ENCODE peak calls at places on chromosome 6, in five cellular contexts. V is activated T-cell treated with anti-CD3 and anti-CD28 coated beads, Interleukin-2, amount 50 U/mL, for 1 hour; H is H7; B is naive thymus-derived CD8-positive, alpha-beta T cell; C is stimulated activated naive CD4-positive, alpha-beta T cell. X is an unnamed sample.

GRCh38 chr6:52546678-52547077 is 30.2 kb downstream of the TRAM2 start:
- DNase-seq in V (no peak), H (no peak), B (no peak), C (no peak), X (no peak)

GRCh38 chr6:137222376-137222775 is 3.2 kb upstream of the IFNGR1 start:
- DNase-seq in V (no peak), H (no peak), B (no peak), C (no peak), X (no peak)

GRCh38 chr6:4814212-4814611 is 38.0 kb downstream of the CDYL start:
- DNase-seq in V (no peak), H (no peak), B (no peak), C (no peak), X (no peak)

GRCh38 chr6:44043479-44044153 is 83.6 kb downstream of the MRPL14 start:
- DNase-seq in V (no peak), H (peak; percentile 77), B (no peak), C (no peak), X (no peak)

GRCh38 chr6:138517635-138518034 is 18.3 kb upstream of the NHSL1 start:
- DNase-seq in V (peak; percentile 55), H (peak; percentile 14), B (peak; percentile 50), C (peak; percentile 38), X (peak; percentile 24)

GRCh38 chr6:169370054-169370453 is 116.4 kb upstream of the THBS2 start:
- DNase-seq in V (no peak), H (peak; percentile 51), B (no peak), C (no peak), X (no peak)

GRCh38 chr6:4660377-4661321 is 115.6 kb upstream of the CDYL start:
- DNase-seq in V (no peak), H (peak; percentile 58), B (no peak), C (no peak), X (no peak)

GRCh38 chr6:33856655-33857054 is 52.9 kb upstream of the MLN start:
- DNase-seq in V (peak; percentile 58), H (no peak), B (peak; percentile 78), C (peak; percentile 17), X (no peak)

GRCh38 chr6:33633462-33634158 is 12.5 kb downstream of the ITPR3 start:
- DNase-seq in V (peak; percentile 75), H (peak; percentile 96), B (no peak), C (peak; percentile 54), X (peak; percentile 58)

GRCh38 chr6:119201486-119201885 is 123.0 kb upstream of the FAM184A start:
- DNase-seq in V (no peak), H (no peak), B (no peak), C (no peak), X (no peak)

GRCh38 chr6:112622036-112622435 is 274.9 kb downstream of the RFPL4B start:
- DNase-seq in V (no peak), H (no peak), B (no peak), C (no peak), X (no peak)

GRCh38 chr6:143746202-143747119 is 68.7 kb downstream of the PHACTR2 start:
- DNase-seq in V (no peak), H (peak; percentile 39), B (no peak), C (no peak), X (no peak)

GRCh38 chr6:108592371-108593337 is 31.9 kb downstream of the FOXO3 start:
- DNase-seq in V (peak; percentile 34), H (no peak), B (peak; percentile 38), C (peak; percentile 9), X (peak; percentile 21)

GRCh38 chr6:25484900-25485299 is 167.1 kb upstream of the SCGN start:
- DNase-seq in V (no peak), H (no peak), B (no peak), C (no peak), X (no peak)

GRCh38 chr6:151063339-151063738 is 176.4 kb upstream of the AKAP12 start:
- DNase-seq in V (no peak), H (no peak), B (no peak), C (no peak), X (no peak)

GRCh38 chr6:110233769-110234374 is 53.6 kb downstream of the CDC40 start:
- DNase-seq in V (no peak), H (no peak), B (no peak), C (no peak), X (no peak)

GRCh38 chr6:98941319-98941718 is 6.4 kb downstream of the FBXL4 start:
- DNase-seq in V (no peak), H (no peak), B (no peak), C (no peak), X (no peak)

GRCh38 chr6:134358320-134358719 is 40.4 kb upstream of the SGK1 start:
- DNase-seq in V (no peak), H (no peak), B (no peak), C (no peak), X (no peak)

GRCh38 chr6:113960795-113961194 is 10.2 kb downstream of the HDAC2 start:
- DNase-seq in V (no peak), H (no peak), B (no peak), C (no peak), X (no peak)

GRCh38 chr6:154478021-154478651 is 32.3 kb downstream of the CNKSR3 start:
- DNase-seq in V (no peak), H (no peak), B (no peak), C (no peak), X (no peak)

GRCh38 chr6:57173056-57173885 is 1.1 kb downstream of the BAG2 start:
- DNase-seq in V (peak; percentile 29), H (peak; percentile 46), B (peak; percentile 12), C (peak; percentile 3), X (no peak)

GRCh38 chr6:150720774-150721233 is 121.1 kb downstream of the PLEKHG1 start:
- DNase-seq in V (no peak), H (no peak), B (no peak), C (no peak), X (no peak)

GRCh38 chr6:27547157-27548075 is 74.5 kb upstream of the ZNF184 start:
- DNase-seq in V (no peak), H (no peak), B (no peak), C (no peak), X (no peak)

X was measured in activated B cell treated with CpG ODN at 0.5 μM for 24 hours.